ENCODE peak calls at places on chromosomes 6 and 20, in five cellular contexts. One of them, this sample, is unnamed. For H3K36me3, the result is how much of the 10 kb centered on the place peaks cover.

GRCh38 chr20:37821691-37822655 is 81.0 kb upstream of the VSTM2L start:
- DNase-seq in colonic mucosa: no peak
- DNase-seq in heart left ventricle: no peak
- DNase-seq in H1: no peak
- DNase-seq in CD4-positive, alpha-beta memory T cell: no peak
- DNase-seq in this sample: no peak

GRCh38 chr6:36682328-36683144 is 4.0 kb downstream of the CDKN1A start:
- DNase-seq in colonic mucosa: peak
- DNase-seq in CD4-positive, alpha-beta memory T cell: peak
- DNase-seq in heart left ventricle: peak
- DNase-seq in H1: no peak
- DNase-seq in this sample: peak

GRCh38 chr6:85751374-85752055 is 108.8 kb upstream of the SYNCRIP start:
- DNase-seq in colonic mucosa: peak
- DNase-seq in H1: no peak
- DNase-seq in CD4-positive, alpha-beta memory T cell: no peak
- DNase-seq in heart left ventricle: no peak
- DNase-seq in this sample: no peak

GRCh38 chr20:63697868-63698545 is 1.6 kb downstream of the TNFRSF6B start:
- DNase-seq in heart left ventricle: no peak
- DNase-seq in CD4-positive, alpha-beta memory T cell: no peak
- DNase-seq in H1: no peak
- DNase-seq in colonic mucosa: no peak
- DNase-seq in this sample: no peak

GRCh38 chr6:27138837-27139752 is 108.4 kb upstream of the PRSS16 start:
- DNase-seq in H1: peak
- DNase-seq in colonic mucosa: peak
- DNase-seq in CD4-positive, alpha-beta memory T cell: peak
- DNase-seq in heart left ventricle: peak
- DNase-seq in this sample: peak

GRCh38 chr6:156175971-156176421 is 601.2 kb upstream of the ARID1B start:
- DNase-seq in colonic mucosa: peak
- DNase-seq in H1: peak
- DNase-seq in CD4-positive, alpha-beta memory T cell: no peak
- DNase-seq in heart left ventricle: peak
- DNase-seq in this sample: peak

GRCh38 chr6:47235964-47236760 is 73.5 kb downstream of the TNFRSF21 start:
- DNase-seq in colonic mucosa: peak
- DNase-seq in H1: no peak
- DNase-seq in heart left ventricle: peak
- DNase-seq in CD4-positive, alpha-beta memory T cell: no peak
- DNase-seq in this sample: peak

GRCh38 chr20:22944936-22945335 is 90.2 kb upstream of the SSTR4 start:
- DNase-seq in H1: no peak
- DNase-seq in colonic mucosa: no peak
- DNase-seq in CD4-positive, alpha-beta memory T cell: no peak
- DNase-seq in heart left ventricle: no peak
- DNase-seq in this sample: no peak

GRCh38 chr20:50475879-50476292 is 34.3 kb upstream of the PTPN1 start:
- DNase-seq in H1: no peak
- DNase-seq in colonic mucosa: peak
- DNase-seq in CD4-positive, alpha-beta memory T cell: no peak
- DNase-seq in heart left ventricle: no peak
- DNase-seq in this sample: no peak

GRCh38 chr6:21733311-21733710 is 139.8 kb downstream of the SOX4 start:
- DNase-seq in H1: no peak
- DNase-seq in colonic mucosa: no peak
- DNase-seq in CD4-positive, alpha-beta memory T cell: no peak
- DNase-seq in heart left ventricle: no peak
- DNase-seq in this sample: no peak

GRCh38 chr6:7307533-7307932 is 5.5 kb downstream of the SSR1 start:
- DNase-seq in colonic mucosa: no peak
- DNase-seq in H1: no peak
- DNase-seq in heart left ventricle: no peak
- DNase-seq in CD4-positive, alpha-beta memory T cell: no peak
- DNase-seq in this sample: no peak

GRCh38 chr20:4076671-4077070 is 61.3 kb upstream of the RNF24 start:
- DNase-seq in heart left ventricle: no peak
- DNase-seq in CD4-positive, alpha-beta memory T cell: no peak
- DNase-seq in colonic mucosa: no peak
- DNase-seq in H1: no peak
- DNase-seq in this sample: no peak

GRCh38 chr20:21103582-21104465 is 2.3 kb downstream of the LINC00237 start:
- DNase-seq in H1: no peak
- DNase-seq in CD4-positive, alpha-beta memory T cell: no peak
- DNase-seq in colonic mucosa: no peak
- DNase-seq in heart left ventricle: no peak
- DNase-seq in this sample: no peak

GRCh38 chr6:328184-328670 is 35.9 kb downstream of the DUSP22 start:
- DNase-seq in H1: no peak
- DNase-seq in heart left ventricle: peak
- DNase-seq in CD4-positive, alpha-beta memory T cell: no peak
- DNase-seq in colonic mucosa: peak
- DNase-seq in this sample: no peak

GRCh38 chr6:29142349-29142748 is 28.4 kb upstream of the OR2J2 start:
- DNase-seq in colonic mucosa: no peak
- DNase-seq in heart left ventricle: no peak
- DNase-seq in CD4-positive, alpha-beta memory T cell: no peak
- DNase-seq in H1: no peak
- DNase-seq in this sample: no peak

GRCh38 chr20:61728326-61728725 is 337.4 kb downstream of the TAF4 start:
- DNase-seq in CD4-positive, alpha-beta memory T cell: no peak
- DNase-seq in H1: no peak
- DNase-seq in heart left ventricle: no peak
- DNase-seq in colonic mucosa: no peak
- DNase-seq in this sample: no peak

GRCh38 chr6:142853244-142854180 is 91.5 kb downstream of the HIVEP2 start:
- DNase-seq in heart left ventricle: no peak
- DNase-seq in H1: no peak
- DNase-seq in colonic mucosa: no peak
- DNase-seq in CD4-positive, alpha-beta memory T cell: no peak
- DNase-seq in this sample: no peak

GRCh38 chr6:53104916-53105315 is 39.7 kb downstream of the FBXO9 start:
- DNase-seq in CD4-positive, alpha-beta memory T cell: no peak
- DNase-seq in H1: no peak
- DNase-seq in colonic mucosa: no peak
- DNase-seq in heart left ventricle: no peak
- DNase-seq in this sample: no peak

GRCh38 chr20:57998981-57999464 is 229.4 kb downstream of the ANKRD60 start:
- DNase-seq in colonic mucosa: no peak
- DNase-seq in CD4-positive, alpha-beta memory T cell: no peak
- DNase-seq in H1: no peak
- DNase-seq in heart left ventricle: no peak
- DNase-seq in this sample: no peak

GRCh38 chr6:12313992-12314589 is 23.9 kb downstream of the EDN1 start:
- DNase-seq in heart left ventricle: no peak
- DNase-seq in H1: no peak
- DNase-seq in colonic mucosa: peak
- DNase-seq in CD4-positive, alpha-beta memory T cell: no peak
- DNase-seq in this sample: no peak

GRCh38 chr20:6071162-6071695 is 17.4 kb upstream of the LRRN4 start:
- DNase-seq in H1: no peak
- DNase-seq in CD4-positive, alpha-beta memory T cell: no peak
- DNase-seq in colonic mucosa: no peak
- DNase-seq in heart left ventricle: no peak
- DNase-seq in this sample: no peak

GRCh38 chr6:84007871-84008270 is 25.7 kb upstream of the MRAP2 start:
- DNase-seq in H1: no peak
- DNase-seq in heart left ventricle: no peak
- DNase-seq in CD4-positive, alpha-beta memory T cell: no peak
- DNase-seq in colonic mucosa: no peak
- DNase-seq in this sample: no peak

GRCh38 chr6:15481892-15482291 is 180.9 kb downstream of the DTNBP1 start:
- DNase-seq in H1: no peak
- DNase-seq in heart left ventricle: no peak
- DNase-seq in CD4-positive, alpha-beta memory T cell: no peak
- DNase-seq in colonic mucosa: no peak
- DNase-seq in this sample: no peak

GRCh38 chr6:1393641-1394283 is 4.4 kb downstream of the FOXF2 start:
- DNase-seq in H1: no peak
- DNase-seq in heart left ventricle: no peak
- DNase-seq in colonic mucosa: no peak
- DNase-seq in CD4-positive, alpha-beta memory T cell: no peak
- DNase-seq in this sample: no peak
- H3K36me3 ChIP-seq in H1: under half
- H3K36me3 ChIP-seq in heart left ventricle: under half
- H3K36me3 ChIP-seq in colonic mucosa: under half
- H3K36me3 ChIP-seq in CD4-positive, alpha-beta memory T cell: under half
- H3K36me3 ChIP-seq in this sample: under half

GRCh38 chr6:42140756-42141602 is 1.4 kb downstream of the C6orf132 start:
- DNase-seq in colonic mucosa: peak
- DNase-seq in heart left ventricle: no peak
- DNase-seq in CD4-positive, alpha-beta memory T cell: no peak
- DNase-seq in H1: no peak
- DNase-seq in this sample: no peak

GRCh38 chr6:42138190-42138589 is 4.2 kb downstream of the C6orf132 start:
- DNase-seq in H1: no peak
- DNase-seq in CD4-positive, alpha-beta memory T cell: no peak
- DNase-seq in colonic mucosa: no peak
- DNase-seq in heart left ventricle: no peak
- DNase-seq in this sample: no peak

GRCh38 chr6:42140051-42140450 is 2.4 kb downstream of the C6orf132 start:
- DNase-seq in heart left ventricle: no peak
- DNase-seq in H1: no peak
- DNase-seq in CD4-positive, alpha-beta memory T cell: no peak
- DNase-seq in colonic mucosa: peak
- DNase-seq in this sample: no peak

GRCh38 chr6:42137192-42137753 is 5.1 kb downstream of the C6orf132 start:
- DNase-seq in heart left ventricle: no peak
- DNase-seq in H1: no peak
- DNase-seq in CD4-positive, alpha-beta memory T cell: no peak
- DNase-seq in colonic mucosa: peak
- DNase-seq in this sample: no peak

DNA sequence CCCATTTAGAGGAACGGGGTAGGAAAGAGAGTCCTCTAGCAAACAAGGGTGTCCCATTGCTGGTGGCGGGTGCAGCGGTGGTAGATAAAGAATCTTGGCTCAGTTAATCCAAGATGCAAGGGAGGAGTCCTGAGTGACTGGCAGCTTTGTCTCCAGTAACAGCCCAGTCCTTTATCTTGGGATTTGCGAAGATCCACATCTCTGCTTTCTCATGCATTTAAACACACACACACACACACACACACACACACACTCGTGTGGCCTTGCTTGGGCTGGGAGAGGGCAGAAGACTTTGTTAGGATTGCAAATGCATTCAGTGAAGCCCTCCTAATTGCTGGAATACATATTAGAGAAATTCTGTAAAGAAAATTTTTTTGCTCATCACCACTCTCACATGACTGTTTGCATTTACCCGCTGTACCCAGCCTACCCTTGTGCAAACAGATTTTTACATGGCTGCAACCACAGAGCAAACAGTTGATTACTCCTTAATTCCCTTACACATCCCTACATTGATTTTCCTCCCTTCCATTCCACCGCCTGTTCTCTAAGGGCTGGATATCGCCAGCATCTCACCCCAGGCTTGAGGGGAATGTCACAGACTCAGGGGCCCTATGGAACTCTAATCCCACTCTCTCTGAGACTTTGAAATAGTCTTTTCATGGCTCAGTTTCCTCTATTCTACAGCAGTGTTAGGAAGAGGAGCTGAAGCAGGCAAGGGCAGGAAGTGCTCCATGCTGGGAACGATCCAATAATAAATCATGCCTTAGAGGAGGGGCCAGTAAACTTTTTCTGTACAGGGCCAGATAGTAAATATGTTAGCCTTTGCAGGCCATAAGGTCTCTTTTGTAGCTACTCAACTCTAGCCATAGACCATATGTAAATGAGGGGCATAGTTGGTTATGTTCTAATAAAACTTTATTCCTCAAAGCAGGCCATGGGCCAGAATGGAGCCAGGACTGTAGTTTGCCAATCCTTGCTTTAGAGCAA is 3.5 kb downstream of the C6orf132 start:
- DNase-seq in colonic mucosa: peak
- DNase-seq in CD4-positive, alpha-beta memory T cell: no peak
- DNase-seq in H1: no peak
- DNase-seq in heart left ventricle: no peak
- DNase-seq in this sample: no peak
- H3K27ac ChIP-seq in colonic mucosa: peak
- H3K27ac ChIP-seq in CD4-positive, alpha-beta memory T cell: no peak
- H3K27ac ChIP-seq in H1: no peak
- H3K27ac ChIP-seq in heart left ventricle: no peak
- H3K27ac ChIP-seq in this sample: no peak

GRCh38 chr6:10999994-11000393 is 44.1 kb downstream of the ELOVL2 start:
- DNase-seq in heart left ventricle: no peak
- DNase-seq in colonic mucosa: no peak
- DNase-seq in CD4-positive, alpha-beta memory T cell: no peak
- DNase-seq in H1: no peak
- DNase-seq in this sample: no peak
- H3K36me3 ChIP-seq in heart left ventricle: under half
- H3K36me3 ChIP-seq in colonic mucosa: under half
- H3K36me3 ChIP-seq in CD4-positive, alpha-beta memory T cell: under half
- H3K36me3 ChIP-seq in H1: under half
- H3K36me3 ChIP-seq in this sample: under half

DNA sequence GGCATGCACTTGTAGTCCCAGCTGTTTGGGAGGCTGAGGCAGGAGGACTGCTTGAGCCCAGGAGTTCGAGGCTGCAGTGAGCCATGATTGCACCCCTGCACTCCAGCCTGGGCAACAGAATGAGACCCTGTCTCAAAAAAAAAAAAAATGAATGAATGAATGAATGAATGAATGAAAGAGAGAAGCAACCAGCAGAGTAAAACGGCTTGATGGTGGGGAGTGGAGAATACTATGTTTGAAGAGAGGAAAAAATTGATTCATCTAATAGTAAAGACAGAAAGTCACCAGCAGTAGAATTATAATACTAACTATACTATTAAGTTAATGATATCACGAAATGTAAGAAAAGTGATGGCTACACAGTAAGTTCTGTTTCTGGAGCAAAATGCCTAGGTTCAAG is 80.6 kb downstream of the ATP9A start:
- DNase-seq in CD4-positive, alpha-beta memory T cell: no peak
- DNase-seq in heart left ventricle: no peak
- DNase-seq in colonic mucosa: no peak
- DNase-seq in H1: no peak
- DNase-seq in this sample: no peak
- H3K27ac ChIP-seq in CD4-positive, alpha-beta memory T cell: no peak
- H3K27ac ChIP-seq in heart left ventricle: no peak
- H3K27ac ChIP-seq in colonic mucosa: no peak
- H3K27ac ChIP-seq in H1: no peak
- H3K27ac ChIP-seq in this sample: no peak

DNA sequence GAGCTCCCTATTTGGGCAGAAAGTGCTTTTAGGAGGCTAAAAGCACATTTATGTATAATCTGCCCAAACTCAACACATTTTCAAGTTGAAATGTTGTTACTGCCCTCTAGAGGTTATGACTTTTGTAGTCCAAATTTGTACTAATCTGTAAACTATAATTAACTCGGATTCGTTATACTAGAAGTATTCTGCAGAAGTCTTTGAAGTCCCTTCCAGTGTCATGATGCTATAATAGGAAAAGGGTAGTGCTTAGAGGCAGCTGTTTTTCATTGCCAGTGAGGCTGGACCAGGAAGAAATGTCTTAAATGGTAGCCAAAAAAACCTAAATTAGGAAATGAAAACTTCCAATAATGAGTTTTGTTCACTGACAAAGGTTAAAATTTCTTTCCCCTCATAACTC is 44.8 kb upstream of the EMILIN3 start:
- DNase-seq in CD4-positive, alpha-beta memory T cell: no peak
- DNase-seq in heart left ventricle: no peak
- DNase-seq in H1: no peak
- DNase-seq in colonic mucosa: no peak
- DNase-seq in this sample: no peak
- H3K36me3 ChIP-seq in CD4-positive, alpha-beta memory T cell: half or more
- H3K36me3 ChIP-seq in heart left ventricle: under half
- H3K36me3 ChIP-seq in H1: under half
- H3K36me3 ChIP-seq in colonic mucosa: under half
- H3K36me3 ChIP-seq in this sample: under half

This sample was measured in heart right ventricle.